ENCODE peak calls at places on chromosome 9, in six cellular contexts. N is NB4, K is foreskin melanocyte, S is heart left ventricle, C is SK-MEL-5, F is iris pigment epithelial cell. M is an unnamed sample.

GRCh38 chr9:127661342-127661741 is 45.4 kb upstream of the CFAP157 start:
- DNase-seq in C (peak), F (no peak), K (no peak), N (no peak), S (no peak), M (no peak)

GRCh38 chr9:8895498-8896224 is 1096.1 kb upstream of the DMAC1 start:
- DNase-seq in C (peak), K (peak), N (peak), S (no peak), F (peak), M (peak)

GRCh38 chr9:134391319-134392231 is 65.3 kb downstream of the RXRA start:
- DNase-seq in S (no peak), N (no peak), K (no peak), F (no peak), C (no peak), M (no peak)

GRCh38 chr9:21585756-21586752 is 103.9 kb upstream of the IFNE start:
- DNase-seq in F (peak), S (no peak), C (no peak), N (no peak), K (no peak), M (no peak)

GRCh38 chr9:71758785-71759184 is 9.5 kb downstream of the CEMIP2 start:
- DNase-seq in C (peak), F (peak), N (no peak), K (no peak), S (no peak), M (peak)

GRCh38 chr9:21945606-21946005 is 48.6 kb downstream of the CDKN2A start:
- DNase-seq in N (no peak), K (no peak), C (no peak), S (no peak), F (no peak), M (no peak)

GRCh38 chr9:98074119-98074990 is 17.8 kb downstream of the NANS start:
- DNase-seq in N (peak), S (peak), C (peak), K (peak), F (peak), M (peak)

GRCh38 chr9:108087781-108088180 is 598.2 kb upstream of the KLF4 start:
- DNase-seq in C (no peak), N (no peak), K (no peak), S (no peak), F (no peak), M (no peak)

GRCh38 chr9:134619983-134620612 is 21.5 kb upstream of the COL5A1 start:
- DNase-seq in K (no peak), S (peak), F (no peak), C (no peak), N (no peak), M (no peak)

GRCh38 chr9:97293207-97293721 is 14.2 kb upstream of the CCDC180 start:
- DNase-seq in C (peak), N (no peak), F (peak), S (no peak), K (peak), M (peak)

GRCh38 chr9:134378901-134379338 is 52.7 kb downstream of the RXRA start:
- DNase-seq in C (no peak), K (no peak), F (peak), N (no peak), S (no peak), M (peak)

GRCh38 chr9:128705051-128705965 is 3.0 kb downstream of the PKN3 start:
- DNase-seq in C (no peak), S (peak), N (no peak), F (no peak), K (no peak), M (no peak)

GRCh38 chr9:22395585-22396205 is 50.9 kb upstream of the DMRTA1 start:
- DNase-seq in K (no peak), N (no peak), F (peak), C (no peak), S (no peak), M (no peak)

GRCh38 chr9:5941214-5941613 is 50.5 kb downstream of the MLANA start:
- DNase-seq in K (no peak), N (no peak), C (no peak), S (no peak), F (no peak), M (no peak)

GRCh38 chr9:34744295-34745221 is 34.6 kb upstream of the CCL21 start:
- DNase-seq in K (no peak), F (peak), N (no peak), C (no peak), S (no peak), M (no peak)

GRCh38 chr9:19424176-19424779 is 15.5 kb downstream of the ACER2 start:
- DNase-seq in F (no peak), C (no peak), K (no peak), N (no peak), S (no peak), M (no peak)

GRCh38 chr9:38144421-38144820 is 75.4 kb upstream of the SHB start:
- DNase-seq in C (no peak), S (no peak), K (no peak), N (no peak), F (peak), M (no peak)

GRCh38 chr9:128203842-128204551 is 818 bp downstream of the DNM1 start:
- DNase-seq in C (no peak), K (no peak), N (peak), F (peak), S (no peak), M (no peak)

GRCh38 chr9:1718836-1719235 is 296.3 kb upstream of the SMARCA2 start:
- DNase-seq in F (no peak), S (no peak), C (no peak), N (no peak), K (no peak), M (no peak)

GRCh38 chr9:100294341-100294740 is 58.4 kb downstream of the TEX10 start:
- DNase-seq in K (no peak), C (no peak), S (no peak), N (no peak), F (peak), M (no peak)

M was measured in A673.